ENCODE peak calls at places on chromosomes 2 and 18, in seven cellular contexts. F, R, K, C, P, S and Z are unnamed samples.

GRCh38 chr2:109282360-109282759 is 153.4 kb downstream of the SH3RF3 start:
- DNase-seq in F (no peak), K (peak; percentile 53), R (no peak), P (no peak), S (no peak), C (no peak), Z (no peak)

GRCh38 chr2:127081826-127082633 is 24.9 kb downstream of the BIN1 start:
- DNase-seq in P (peak; percentile 53), K (no peak), C (peak; percentile 11), S (no peak), R (no peak), F (peak; percentile 73), Z (peak; percentile 52)

GRCh38 chr2:80016166-80016565 is 288.4 kb downstream of the LRRTM1 start:
- DNase-seq in P (no peak), R (no peak), F (no peak), S (no peak), K (no peak), C (no peak), Z (no peak)

GRCh38 chr2:160533482-160533881 is 39.9 kb upstream of the RBMS1 start:
- DNase-seq in K (no peak), F (no peak), R (no peak), C (no peak), S (no peak), P (no peak), Z (no peak)

GRCh38 chr2:2181505-2181904 is 149.6 kb downstream of the MYT1L start:
- DNase-seq in K (no peak), C (no peak), P (no peak), R (no peak), F (no peak), S (no peak), Z (no peak)

GRCh38 chr2:120617055-120617454 is 118.6 kb upstream of the GLI2 start:
- DNase-seq in S (no peak), C (no peak), R (no peak), F (no peak), P (no peak), K (no peak), Z (no peak)

GRCh38 chr18:12030667-12031066 is 49.4 kb downstream of the IMPA2 start:
- DNase-seq in C (no peak), P (no peak), F (no peak), S (no peak), K (no peak), R (peak; percentile 3), Z (no peak)

GRCh38 chr18:9741461-9741820 is 33.3 kb downstream of the RAB31 start:
- DNase-seq in C (no peak), R (no peak), S (no peak), K (no peak), F (no peak), P (no peak), Z (no peak)

GRCh38 chr18:13471971-13472628 is 253.5 kb downstream of the LDLRAD4 start:
- DNase-seq in K (no peak), R (no peak), F (no peak), C (no peak), P (no peak), S (no peak), Z (no peak)

GRCh38 chr18:48707636-48708296 is 168.9 kb downstream of the CTIF start:
- DNase-seq in F (no peak), P (no peak), C (no peak), S (no peak), K (no peak), R (no peak), Z (no peak)

GRCh38 chr2:190359896-190360376 is 16.5 kb downstream of the INPP1 start:
- DNase-seq in K (peak; percentile 81), P (peak; percentile 85), F (peak; percentile 44), C (peak; percentile 76), R (no peak), S (peak; percentile 57), Z (peak; percentile 68)

GRCh38 chr2:200065477-200065876 is 110.1 kb downstream of the MAIP1 start:
- DNase-seq in P (peak; percentile 59), K (no peak), S (no peak), R (no peak), C (peak; percentile 35), F (no peak), Z (no peak)

GRCh38 chr2:8145385-8145784 is 536.5 kb upstream of the ID2 start:
- DNase-seq in R (no peak), F (no peak), K (no peak), P (no peak), C (peak; percentile 21), S (no peak), Z (no peak)

GRCh38 chr2:102662861-102663260 is 43.5 kb downstream of the SLC9A2 start:
- DNase-seq in R (no peak), C (no peak), P (no peak), K (no peak), F (no peak), S (no peak), Z (no peak)

GRCh38 chr2:42918671-42919335 is 126.4 kb upstream of the HAAO start:
- DNase-seq in P (no peak), K (peak; percentile 35), C (no peak), S (no peak), F (peak; percentile 9), R (no peak), Z (no peak)

GRCh38 chr18:49456794-49457193 is 3.7 kb downstream of the DYM start:
- DNase-seq in F (no peak), P (no peak), S (no peak), C (peak; percentile 51), R (no peak), K (no peak), Z (no peak)

GRCh38 chr2:190791347-190791982 is 89.2 kb upstream of the GLS start:
- DNase-seq in S (peak; percentile 61), R (no peak), P (peak; percentile 42), K (no peak), C (peak; percentile 59), F (peak; percentile 63), Z (no peak)

GRCh38 chr2:148909114-148909513 is 34.1 kb downstream of the KIF5C start:
- DNase-seq in K (no peak), P (peak; percentile 17), S (no peak), C (peak; percentile 3), R (no peak), F (no peak), Z (no peak)

GRCh38 chr2:209556354-209556961 is 132.6 kb downstream of the MAP2 start:
- DNase-seq in R (no peak), S (no peak), P (peak; percentile 70), C (peak; percentile 59), K (no peak), F (no peak), Z (no peak)

GRCh38 chr2:23532311-23533013 is 147.5 kb downstream of the KLHL29 start:
- DNase-seq in K (peak; percentile 83), R (no peak), C (no peak), S (no peak), F (peak; percentile 66), P (no peak), Z (no peak)

GRCh38 chr2:70089946-70090523 is 2.8 kb downstream of the PCBP1 start:
- DNase-seq in C (no peak), K (no peak), P (no peak), F (no peak), R (no peak), S (no peak), Z (no peak)

GRCh38 chr18:53799134-53799533 is 425.3 kb downstream of the MBD2 start:
- DNase-seq in K (no peak), R (no peak), P (peak; percentile 44), C (no peak), F (no peak), S (no peak), Z (no peak)

GRCh38 chr2:42296226-42296625 is 64.8 kb downstream of the COX7A2L start:
- DNase-seq in S (no peak), R (no peak), K (no peak), F (no peak), P (no peak), C (no peak), Z (no peak)

GRCh38 chr2:68776124-68776523 is 41.5 kb downstream of the ARHGAP25 start:
- DNase-seq in R (no peak), K (no peak), S (no peak), C (no peak), F (no peak), P (no peak), Z (no peak)

GRCh38 chr2:38716185-38716584 is 35.0 kb downstream of the SRSF7 start:
- DNase-seq in F (no peak), K (no peak), C (peak; percentile 91), R (no peak), P (peak; percentile 86), S (no peak), Z (no peak)

GRCh38 chr2:85899849-85900248 is 11.1 kb upstream of the ST3GAL5 start:
- DNase-seq in F (no peak), K (no peak), P (no peak), S (no peak), R (no peak), C (no peak), Z (no peak)
- H3K27ac ChIP-seq in F (no peak overlapping the region), K (no peak overlapping the region), P (no peak overlapping the region), S (no peak overlapping the region), R (no peak overlapping the region), C (no peak overlapping the region), Z (peak overlapping the region; percentile 98)

GRCh38 chr2:30403592-30404353 is 43.3 kb upstream of the LCLAT1 start:
- DNase-seq in F (no peak), C (no peak), S (peak; percentile 43), K (no peak), R (no peak), P (no peak), Z (no peak)
- H3K27ac ChIP-seq in F (peak overlapping the region; percentile 49), C (peak overlapping the region; percentile 55), S (peak overlapping the region; percentile 84), K (peak overlapping the region; percentile 39), R (peak overlapping the region; percentile 36), P (no peak overlapping the region), Z (no peak overlapping the region)

GRCh38 chr2:29251406-29251805 is 136.2 kb downstream of the CLIP4 start:
- DNase-seq in F (no peak), S (no peak), R (no peak), C (no peak), P (no peak), K (peak; percentile 22), Z (no peak)
- H3K27ac ChIP-seq in F (no peak overlapping the region), S (no peak overlapping the region), R (no peak overlapping the region), C (no peak overlapping the region), P (no peak overlapping the region), K (no peak overlapping the region), Z (no peak overlapping the region)

GRCh38 chr18:25050605-25051004 is 301.4 kb downstream of the ZNF521 start:
- DNase-seq in F (no peak), P (no peak), K (no peak), C (no peak), R (no peak), S (no peak), Z (no peak)

GRCh38 chr18:25052426-25052825 is 299.5 kb downstream of the ZNF521 start:
- DNase-seq in F (no peak), S (no peak), K (no peak), P (no peak), R (no peak), C (no peak), Z (no peak)

GRCh38 chr18:25056456-25056855 is 295.5 kb downstream of the ZNF521 start:
- DNase-seq in K (no peak), S (no peak), C (no peak), P (no peak), F (no peak), R (no peak), Z (no peak)

GRCh38 chr18:25055076-25055475 is 296.9 kb downstream of the ZNF521 start:
- DNase-seq in P (no peak), K (no peak), C (peak; percentile 56), S (no peak), F (no peak), R (no peak), Z (no peak)

DNA sequence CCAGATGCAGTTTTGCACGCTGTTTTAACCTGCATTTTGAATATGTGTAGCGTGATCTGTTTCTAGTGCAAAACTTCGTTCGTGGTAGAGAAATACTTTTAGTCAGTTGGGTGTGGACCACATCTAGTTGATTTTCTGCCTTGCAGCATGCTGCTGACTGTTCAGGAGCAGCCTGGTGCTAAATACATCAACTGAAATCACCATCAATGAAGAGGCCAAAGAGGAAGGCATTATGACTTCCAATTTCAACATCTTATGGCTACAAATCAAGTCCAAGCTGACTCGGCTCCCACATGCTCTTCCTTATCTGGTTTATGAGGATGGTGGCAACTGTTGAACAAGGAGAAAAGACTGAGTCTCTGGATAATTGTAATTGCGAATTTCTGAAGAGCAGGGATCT is 298.5 kb downstream of the ZNF521 start:
- DNase-seq in P (no peak), S (no peak), F (no peak), R (no peak), C (no peak), K (no peak), Z (no peak)
- H3K27ac ChIP-seq in P (no peak overlapping the region), S (no peak overlapping the region), F (no peak overlapping the region), R (no peak overlapping the region), C (no peak overlapping the region), K (no peak overlapping the region), Z (no peak overlapping the region)